ENCODE peak calls at places on chromosomes 12 and 14, in ten cellular contexts. X is Peyer's patch, C is psoas muscle, V is astrocyte, K is WERI-Rb-1, P is right lobe of liver, J is retinal pigment epithelial cell, G is MM.1S, W is HCT116, O is tibial artery. E is an unnamed sample.

GRCh38 chr12:70052931-70053497 is 190.2 kb upstream of the CNOT2 start:
- DNase-seq in W (peak), P (peak), O (peak), C (no peak), G (no peak), K (no peak), J (peak), V (peak), X (no peak), E (peak)

GRCh38 chr14:99267871-99268775 is 3.9 kb downstream of the BCL11B start:
- DNase-seq in C (no peak), G (no peak), V (no peak), J (no peak), P (no peak), W (no peak), X (no peak), O (no peak), K (no peak), E (no peak)

GRCh38 chr12:127811988-127812387 is 455.0 kb upstream of the TMEM132C start:
- DNase-seq in K (no peak), O (no peak), G (no peak), V (peak), P (no peak), W (no peak), C (peak), X (no peak), J (no peak), E (no peak)

GRCh38 chr12:130013771-130014484 is 110.1 kb upstream of the TMEM132D start:
- DNase-seq in C (no peak), V (no peak), W (no peak), O (no peak), G (no peak), X (no peak), K (peak), P (no peak), J (no peak), E (no peak)

GRCh38 chr14:25017562-25017961 is 32.4 kb downstream of the STXBP6 start:
- DNase-seq in K (no peak), C (no peak), J (no peak), V (no peak), G (no peak), P (no peak), X (no peak), W (no peak), O (no peak), E (no peak)

GRCh38 chr14:36647417-36647826 is 14.2 kb upstream of the PAX9 start:
- DNase-seq in C (no peak), V (no peak), K (no peak), P (no peak), O (no peak), X (no peak), G (no peak), W (no peak), J (no peak), E (no peak)

GRCh38 chr12:31715283-31715825 is 13.5 kb downstream of the AMN1 start:
- DNase-seq in X (no peak), O (no peak), V (peak), G (no peak), J (no peak), W (no peak), K (no peak), C (no peak), P (no peak), E (no peak)

GRCh38 chr14:33386771-33387170 is 448.1 kb downstream of the NPAS3 start:
- DNase-seq in X (no peak), O (no peak), G (no peak), J (peak), K (no peak), P (no peak), V (peak), W (no peak), C (no peak), E (no peak)

GRCh38 chr14:102454711-102455110 is 54.9 kb downstream of the ANKRD9 start:
- DNase-seq in C (no peak), V (no peak), G (no peak), O (no peak), J (no peak), P (no peak), X (no peak), K (no peak), W (no peak), E (no peak)

GRCh38 chr14:59346796-59347510 is 118.2 kb downstream of the GPR135 start:
- DNase-seq in P (no peak), K (no peak), C (no peak), X (no peak), G (no peak), W (no peak), O (no peak), J (no peak), V (peak), E (no peak)

GRCh38 chr12:65878540-65878939 is 54.3 kb downstream of the HMGA2 start:
- DNase-seq in J (no peak), K (no peak), X (no peak), P (no peak), V (peak), C (no peak), G (no peak), O (no peak), W (no peak), E (no peak)

GRCh38 chr12:95553202-95553943 is 2.1 kb upstream of the USP44 start:
- DNase-seq in W (no peak), J (no peak), C (no peak), O (no peak), G (no peak), K (no peak), P (no peak), V (no peak), X (no peak), E (no peak)

GRCh38 chr12:14394317-14395058 is 29.0 kb downstream of the ATF7IP start:
- DNase-seq in G (peak), W (peak), O (peak), C (no peak), P (no peak), J (peak), V (peak), X (no peak), K (no peak), E (no peak)

GRCh38 chr12:76569685-76570604 is 10.4 kb upstream of the OSBPL8 start:
- DNase-seq in G (no peak), P (no peak), J (no peak), X (no peak), W (no peak), O (no peak), C (no peak), K (no peak), V (no peak), E (no peak)

GRCh38 chr12:95424271-95424994 is 49.5 kb upstream of the METAP2 start:
- DNase-seq in K (no peak), V (no peak), G (no peak), J (no peak), W (peak), X (no peak), O (no peak), P (no peak), C (no peak), E (no peak)

GRCh38 chr12:27133022-27133590 is 50.7 kb upstream of the C12orf71 start:
- DNase-seq in X (no peak), O (no peak), W (no peak), G (no peak), C (no peak), J (no peak), P (no peak), K (no peak), V (no peak), E (no peak)

GRCh38 chr12:20272801-20273200 is 95.5 kb upstream of the PDE3A start:
- DNase-seq in C (no peak), V (peak), W (no peak), X (no peak), O (no peak), J (no peak), G (no peak), K (no peak), P (no peak), E (no peak)

GRCh38 chr12:56236985-56237384 is 7.1 kb downstream of the SLC39A5 start:
- DNase-seq in V (no peak), P (no peak), K (no peak), W (no peak), J (no peak), X (no peak), G (no peak), O (no peak), C (no peak), E (no peak)

GRCh38 chr12:105226219-105226618 is 9.8 kb downstream of the APPL2 start:
- DNase-seq in J (peak), V (peak), G (peak), O (peak), W (no peak), P (no peak), K (no peak), X (peak), C (peak), E (no peak)

GRCh38 chr14:29913550-29913949 is 14.1 kb downstream of the PRKD1 start:
- DNase-seq in C (no peak), W (no peak), O (no peak), G (no peak), J (no peak), X (no peak), P (no peak), V (no peak), K (no peak), E (peak)

GRCh38 chr12:106223485-106224391 is 24.1 kb downstream of the CKAP4 start:
- DNase-seq in O (peak), X (peak), C (peak), G (peak), J (no peak), P (peak), K (peak), V (no peak), W (peak), E (no peak)

GRCh38 chr12:68630050-68630449 is 19.4 kb downstream of the RAP1B start:
- DNase-seq in J (no peak), K (no peak), W (no peak), X (no peak), P (no peak), O (no peak), G (peak), C (no peak), V (no peak), E (no peak)

GRCh38 chr12:33560653-33561208 is 121.1 kb upstream of the SYT10 start:
- DNase-seq in P (no peak), J (no peak), C (no peak), W (no peak), G (no peak), X (no peak), V (no peak), O (no peak), K (no peak), E (no peak)

GRCh38 chr12:33551006-33551405 is 111.4 kb upstream of the SYT10 start:
- DNase-seq in W (no peak), P (no peak), K (no peak), C (no peak), X (no peak), G (no peak), V (no peak), J (no peak), O (no peak), E (no peak)

GRCh38 chr12:33555128-33555527 is 115.5 kb upstream of the SYT10 start:
- DNase-seq in W (no peak), O (no peak), J (no peak), V (no peak), G (no peak), X (no peak), P (no peak), K (no peak), C (no peak), E (no peak)
- TF ChIP-seq CTCF in W (no peak), O (no peak), J (no peak), V (no peak), G (no peak), X (no peak), P (no peak), K (no peak), C (no peak), E (no peak)

GRCh38 chr12:46124848-46125619 is 134.7 kb upstream of the SCAF11 start:
- DNase-seq in O (peak), K (peak), G (peak), V (peak), X (peak), W (peak), P (peak), C (no peak), J (peak), E (peak)
- H3K4me3 ChIP-seq in O (peak), K (no peak), G (no peak), V (peak), X (no peak), W (peak), P (peak), C (peak), J (peak), E (peak)

DNA sequence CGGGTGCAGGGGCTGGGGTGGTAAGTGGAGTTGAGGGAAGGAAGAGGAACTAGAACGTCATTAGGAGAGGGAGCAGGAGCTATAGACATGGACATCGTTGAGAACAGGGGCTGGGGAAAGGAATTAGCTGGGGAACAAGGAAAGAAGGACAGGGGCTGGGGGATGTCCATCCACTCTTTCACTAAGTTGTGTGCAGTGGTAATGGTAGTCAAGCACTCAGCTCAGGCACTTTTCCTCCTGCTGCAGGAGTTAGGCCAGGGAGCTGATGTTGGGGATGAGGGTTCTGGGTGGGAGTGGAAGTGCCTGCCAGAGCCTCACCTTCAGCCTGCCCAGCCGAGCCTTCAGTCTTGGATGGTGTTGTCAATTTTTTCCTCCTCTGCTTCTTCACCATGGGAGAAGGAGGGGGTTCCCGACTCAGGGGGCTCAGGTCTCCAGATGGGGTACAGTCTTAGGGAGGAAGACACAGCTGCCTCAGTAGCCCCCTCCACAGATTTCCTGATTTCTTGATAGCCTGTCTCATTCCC is 9.2 kb downstream of the AGAP2 start:
- DNase-seq in X (no peak), W (no peak), C (no peak), J (no peak), O (no peak), G (no peak), V (no peak), P (peak), K (no peak), E (no peak)
- TF ChIP-seq CTCF in X (no peak), W (no peak), C (no peak), J (no peak), O (no peak), G (no peak), V (no peak), P (no peak), K (no peak), E (no peak)

GRCh38 chr12:112361271-112361670 is 21.0 kb downstream of the HECTD4 start:
- DNase-seq in V (no peak), W (no peak), X (no peak), C (no peak), O (no peak), K (no peak), P (no peak), G (no peak), J (no peak), E (no peak)
- H3K4me3 ChIP-seq in V (no peak), W (no peak), X (no peak), C (no peak), O (no peak), K (no peak), P (no peak), G (no peak), J (no peak), E (no peak)

DNA sequence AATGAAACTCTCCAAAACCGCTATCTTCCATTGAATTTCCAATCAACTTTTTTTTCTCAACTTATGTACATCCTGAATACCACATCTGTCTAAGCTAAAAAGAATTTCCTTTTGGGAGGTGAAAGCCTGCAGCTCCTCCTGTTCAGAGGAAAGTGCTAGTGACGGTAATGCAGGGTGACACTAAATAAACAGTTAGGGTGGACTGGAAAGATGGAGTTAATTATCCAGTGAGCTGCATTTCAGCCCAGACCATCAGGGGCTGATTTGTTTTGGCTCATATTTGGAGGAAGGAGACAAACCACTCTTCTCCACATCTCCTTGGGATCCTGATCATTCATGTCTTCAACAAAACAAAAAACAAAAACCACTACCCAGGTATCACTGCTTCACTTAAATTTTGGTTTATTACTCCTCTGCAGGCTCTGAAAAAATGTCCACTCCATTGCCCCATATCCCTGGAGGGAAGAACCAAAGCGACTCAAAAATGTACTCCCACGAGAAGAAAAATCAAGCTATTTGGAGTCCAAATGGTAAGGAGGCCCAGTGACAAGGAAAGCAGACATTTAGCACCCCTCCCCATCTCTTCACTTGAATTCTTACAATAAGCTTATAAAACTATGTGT is 5.1 kb upstream of the SIX1 start:
- DNase-seq in O (no peak), W (no peak), G (no peak), K (no peak), J (no peak), V (no peak), C (no peak), X (no peak), P (no peak), E (no peak)
- TF ChIP-seq CTCF in O (no peak), W (no peak), G (no peak), K (no peak), J (no peak), V (no peak), C (no peak), X (no peak), P (no peak), E (no peak)

GRCh38 chr12:109156586-109156985 is 40.2 kb downstream of the ACACB start:
- DNase-seq in O (no peak), P (peak), C (no peak), J (no peak), K (no peak), G (no peak), W (no peak), V (no peak), X (no peak), E (no peak)
- H3K4me3 ChIP-seq in O (no peak), P (no peak), C (no peak), J (no peak), K (no peak), G (no peak), W (no peak), V (no peak), X (no peak), E (no peak)

GRCh38 chr14:63633801-63634200 is 7.9 kb downstream of the WDR89 start:
- DNase-seq in V (no peak), J (no peak), X (no peak), K (no peak), G (no peak), P (no peak), W (no peak), C (no peak), O (no peak), E (no peak)
- TF ChIP-seq CTCF in V (no peak), J (peak), X (no peak), K (no peak), G (no peak), P (no peak), W (no peak), C (no peak), O (no peak), E (peak)

DNA sequence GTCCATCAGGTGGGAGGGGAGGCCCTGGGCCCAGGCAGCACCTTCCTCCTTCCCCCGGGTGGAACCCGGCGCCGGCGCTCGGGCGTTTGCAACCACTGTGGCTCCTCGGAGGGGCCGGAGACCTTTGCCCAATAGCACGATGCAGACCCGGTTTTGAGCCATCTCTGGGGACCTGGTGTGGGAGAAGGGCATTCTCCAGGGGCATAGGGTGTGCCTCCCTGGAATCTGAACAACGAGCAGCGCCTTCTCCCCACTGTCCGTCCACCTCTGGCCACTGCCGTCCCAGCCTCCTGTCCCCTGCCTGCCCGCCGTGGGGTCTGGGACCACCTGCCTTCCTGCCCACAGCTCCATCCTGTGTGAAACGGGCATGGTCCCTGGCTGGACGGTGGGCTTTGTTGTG is 12.5 kb downstream of the ZFYVE21 start:
- DNase-seq in O (no peak), X (no peak), G (no peak), J (no peak), V (no peak), K (no peak), W (no peak), P (no peak), C (peak), E (no peak)
- H3K4me3 ChIP-seq in O (no peak), X (no peak), G (no peak), J (no peak), V (no peak), K (no peak), W (no peak), P (no peak), C (no peak), E (no peak)